ENCODE peak calls at places on chromosome 14, in six cellular contexts. A is fibroblast of lung, H is mammary epithelial cell, S is neuronal stem cell, G is endothelial cell of umbilical vein, V is A549. U is an unnamed sample.

GRCh38 chr14:30882431-30882830 is 8.1 kb downstream of the COCH start:
- DNase-seq in S (no peak), G (no peak), V (no peak), A (no peak), H (no peak), U (no peak)

GRCh38 chr14:70339970-70340369 is 19.5 kb downstream of the COX16 start:
- DNase-seq in A (no peak), V (no peak), H (no peak), S (no peak), G (no peak), U (no peak)

GRCh38 chr14:61930101-61930857 is 168.1 kb downstream of the SNAPC1 start:
- DNase-seq in A (no peak), G (no peak), H (no peak), V (no peak), S (no peak), U (no peak)

GRCh38 chr14:91143862-91144261 is 30.0 kb downstream of the DGLUCY start:
- DNase-seq in G (peak; percentile 80), A (no peak), H (no peak), S (no peak), V (no peak), U (no peak)

GRCh38 chr14:57182760-57183503 is 85.8 kb downstream of the EXOC5 start:
- DNase-seq in S (peak; percentile 27), G (no peak), V (peak; percentile 34), H (peak; percentile 2), A (no peak), U (peak; percentile 74)

GRCh38 chr14:95328876-95329503 is 9.3 kb upstream of the CLMN start:
- DNase-seq in G (no peak), A (no peak), S (no peak), V (no peak), H (peak; percentile 77), U (no peak)

GRCh38 chr14:81392052-81392451 is 8.1 kb downstream of the STON2 start:
- DNase-seq in A (no peak), G (no peak), V (no peak), H (no peak), S (no peak), U (no peak)

GRCh38 chr14:65650843-65651242 is 238.3 kb downstream of the FUT8 start:
- DNase-seq in V (no peak), S (no peak), H (no peak), G (no peak), A (no peak), U (peak; percentile 10)

GRCh38 chr14:60485600-60486251 is at the start of gene C14orf39:
- DNase-seq in G (peak; percentile 34), A (peak; percentile 51), S (peak; percentile 56), V (no peak), H (no peak), U (peak; percentile 78)

GRCh38 chr14:105067140-105067968 is 2.1 kb upstream of the GPR132 start:
- DNase-seq in V (no peak), G (no peak), H (peak; percentile 37), S (no peak), A (peak; percentile 46), U (no peak)

GRCh38 chr14:61218765-61219164 is 62.4 kb downstream of the TMEM30B start:
- DNase-seq in H (no peak), V (no peak), G (no peak), A (no peak), S (no peak), U (no peak)

GRCh38 chr14:61145258-61145902 is 135.8 kb downstream of the TMEM30B start:
- DNase-seq in H (peak; percentile 82), S (no peak), A (peak; percentile 96), G (no peak), V (no peak), U (no peak)

GRCh38 chr14:76419399-76419798 is 43.5 kb downstream of the ESRRB start:
- DNase-seq in H (no peak), S (no peak), V (no peak), G (no peak), A (no peak), U (no peak)

GRCh38 chr14:75373133-75373532 is 54.7 kb upstream of the JDP2 start:
- DNase-seq in V (no peak), S (no peak), H (no peak), A (no peak), G (no peak), U (no peak)

GRCh38 chr14:69924181-69924580 is 45.0 kb downstream of the SMOC1 start:
- DNase-seq in H (no peak), G (no peak), S (no peak), V (no peak), A (peak; percentile 51), U (no peak)

GRCh38 chr14:61498811-61499210 is 177.4 kb downstream of the PRKCH start:
- DNase-seq in V (no peak), G (peak; percentile 91), A (peak; percentile 51), S (no peak), H (no peak), U (no peak)

GRCh38 chr14:98957211-98958047 is 314.6 kb downstream of the BCL11B start:
- DNase-seq in G (no peak), H (peak; percentile 93), S (no peak), A (peak; percentile 94), V (peak; percentile 49), U (no peak)

GRCh38 chr14:92582706-92583452 is 69.3 kb downstream of the RIN3 start:
- DNase-seq in H (no peak), G (no peak), A (no peak), V (no peak), S (no peak), U (no peak)

GRCh38 chr14:72629534-72629933 is 264.4 kb downstream of the DPF3 start:
- DNase-seq in S (no peak), V (no peak), G (no peak), A (no peak), H (no peak), U (no peak)

GRCh38 chr14:65101631-65102440 is 481 bp downstream of the MAX start:
- DNase-seq in A (no peak), H (peak; percentile 9), S (peak; percentile 24), V (no peak), G (no peak), U (peak; percentile 65)

GRCh38 chr14:105305350-105305749 is 4.5 kb upstream of the BRF1 start:
- DNase-seq in V (no peak), S (no peak), A (no peak), H (no peak), G (no peak), U (no peak)

GRCh38 chr14:44898547-44898946 is 63.2 kb downstream of the KLHL28 start:
- DNase-seq in A (peak; percentile 12), V (no peak), S (no peak), H (no peak), G (no peak), U (no peak)

GRCh38 chr14:68636597-68636996 is 156.3 kb downstream of the ZFP36L1 start:
- DNase-seq in G (no peak), A (no peak), V (no peak), H (no peak), S (no peak), U (no peak)

GRCh38 chr14:30131698-30132097 is 204.1 kb upstream of the PRKD1 start:
- DNase-seq in H (no peak), G (no peak), V (no peak), A (peak; percentile 2), S (no peak), U (no peak)

GRCh38 chr14:24255931-24256696 is 6.9 kb downstream of the TGM1 start:
- DNase-seq in S (no peak), G (no peak), A (no peak), V (no peak), H (no peak), U (no peak)
- H3K4me2 ChIP-seq in S (no peak overlapping the region), G (no peak overlapping the region), A (no peak overlapping the region), V (no peak overlapping the region), H (no peak overlapping the region), U (no peak overlapping the region)

GRCh38 chr14:101704140-101704539 is 57.4 kb upstream of the PPP2R5C start:
- DNase-seq in G (no peak), A (no peak), V (no peak), H (no peak), S (no peak), U (no peak)
- H3K27ac ChIP-seq in G (no peak overlapping the region), A (no peak overlapping the region), V (no peak overlapping the region), H (no peak overlapping the region), S (no peak overlapping the region), U (no peak overlapping the region)

GRCh38 chr14:88519907-88520306 is 34.9 kb downstream of the PTPN21 start:
- DNase-seq in V (no peak), G (no peak), S (no peak), A (no peak), H (no peak), U (no peak)

GRCh38 chr14:88521818-88522217 is 33.0 kb downstream of the PTPN21 start:
- DNase-seq in V (no peak), A (peak; percentile 37), S (no peak), G (no peak), H (no peak), U (no peak)

GRCh38 chr14:88516742-88517418 is 37.9 kb downstream of the PTPN21 start:
- DNase-seq in V (no peak), A (no peak), H (no peak), S (peak; percentile 66), G (no peak), U (peak; percentile 81)

GRCh38 chr14:88515499-88516221 is 39.1 kb downstream of the PTPN21 start:
- DNase-seq in H (no peak), S (no peak), A (no peak), V (no peak), G (no peak), U (no peak)

DNA sequence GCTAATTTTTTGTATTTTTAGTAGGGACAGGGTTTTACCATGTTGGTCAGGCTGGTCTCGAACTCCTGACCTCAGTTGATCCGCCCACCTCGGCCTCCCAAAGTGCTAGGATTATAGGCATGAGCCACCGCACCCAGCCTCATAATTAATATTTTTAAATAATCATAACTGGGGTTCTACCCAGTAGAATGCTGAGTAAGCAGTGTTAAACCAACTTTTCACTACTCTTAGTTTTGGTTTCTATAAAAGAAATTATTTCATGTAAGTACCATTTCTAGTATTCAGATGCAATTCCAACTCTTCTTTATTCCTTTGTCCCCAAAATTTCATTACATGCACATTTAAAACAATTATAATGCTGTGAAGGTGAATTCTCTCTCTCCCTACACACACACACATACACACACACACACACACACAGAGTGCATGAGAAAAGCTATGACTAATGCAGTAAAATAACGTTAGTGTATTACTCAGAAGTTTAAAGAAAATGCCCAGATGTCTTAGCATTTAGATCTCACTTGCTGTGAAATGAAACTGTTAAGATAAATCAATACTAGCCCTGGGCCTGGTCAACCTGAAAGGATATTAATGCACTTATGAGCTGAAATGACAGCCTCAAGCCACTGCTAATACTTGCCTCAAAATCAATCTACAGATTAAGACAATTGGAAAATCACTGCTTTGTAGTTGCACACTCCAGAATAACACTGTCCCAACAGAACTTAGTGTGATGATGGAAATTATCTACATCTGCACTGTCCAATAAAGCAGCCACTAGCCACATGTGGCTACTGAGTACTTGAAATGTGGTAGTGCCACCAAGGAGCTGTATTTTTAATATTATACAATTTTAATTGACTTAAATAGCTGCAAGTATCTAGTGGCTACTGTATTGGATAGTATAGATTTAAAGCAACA is 36.0 kb downstream of the PTPN21 start:
- DNase-seq in H (peak; percentile 73), S (no peak), G (peak; percentile 6), V (peak; percentile 15), A (peak; percentile 80), U (no peak)
- H3K4me2 ChIP-seq in H (no peak overlapping the region), S (no peak overlapping the region), G (no peak overlapping the region), V (no peak overlapping the region), A (peak overlapping the region; percentile 56), U (no peak overlapping the region)

GRCh38 chr14:24329073-24329663 is 5.7 kb downstream of the ADCY4 start:
- DNase-seq in S (no peak), A (no peak), H (no peak), V (no peak), G (no peak), U (no peak)
- H3K27ac ChIP-seq in S (no peak overlapping the region), A (no peak overlapping the region), H (no peak overlapping the region), V (no peak overlapping the region), G (no peak overlapping the region), U (no peak overlapping the region)

GRCh38 chr14:20628063-20628854 is 13.2 kb downstream of the OR6S1 start:
- DNase-seq in A (no peak), G (no peak), H (no peak), S (no peak), V (no peak), U (peak; percentile 56)
- H3K4me2 ChIP-seq in A (no peak overlapping the region), G (no peak overlapping the region), H (peak overlapping the region; percentile 60), S (peak overlapping the region; percentile 20), V (peak overlapping the region; percentile 72), U (peak overlapping the region; percentile 47)

U was measured in neural progenitor cell.